ENCODE peak calls at places on chromosomes 3 and 15, in six cellular contexts. Q is hepatocyte; B is CD8-positive, alpha-beta T cell; T is mucosa of descending colon; R is HCT116; E is SJSA1. C is an unnamed sample. For H3K4me1, the result is how much of the 10 kb centered on the place peaks cover.

GRCh38 chr3:43638594-43639447 is 17.0 kb upstream of the ANO10 start:
- DNase-seq in T (no peak), Q (peak), B (no peak), R (peak), E (no peak), C (peak)

GRCh38 chr3:87209115-87209514 is 18.0 kb upstream of the CHMP2B start:
- DNase-seq in E (no peak), T (no peak), Q (no peak), B (no peak), R (no peak), C (no peak)

GRCh38 chr3:149424921-149425320 is 47.5 kb upstream of the TM4SF1 start:
- DNase-seq in Q (no peak), T (no peak), B (no peak), R (no peak), E (no peak), C (no peak)

GRCh38 chr15:57895291-57895690 is 170.2 kb downstream of the ALDH1A2 start:
- DNase-seq in R (no peak), Q (no peak), E (no peak), T (no peak), B (no peak), C (no peak)

GRCh38 chr15:29135702-29136426 is 133.8 kb downstream of the NSMCE3 start:
- DNase-seq in T (peak), B (no peak), R (no peak), Q (no peak), E (no peak), C (no peak)

GRCh38 chr15:101167791-101168462 is 83.9 kb downstream of the CHSY1 start:
- DNase-seq in T (peak), Q (peak), E (peak), R (peak), B (peak), C (peak)

GRCh38 chr3:160671231-160671630 is 5.7 kb upstream of the ARL14 start:
- DNase-seq in B (no peak), R (no peak), Q (no peak), T (no peak), E (no peak), C (no peak)

GRCh38 chr3:144463916-144464315 is 492.3 kb downstream of the DIPK2A start:
- DNase-seq in E (no peak), R (no peak), Q (no peak), B (no peak), T (no peak), C (no peak)

GRCh38 chr15:59376735-59377134 is 4.1 kb upstream of the MYO1E start:
- DNase-seq in T (no peak), Q (no peak), R (no peak), B (no peak), E (no peak), C (no peak)

GRCh38 chr15:42507514-42507913 is 12.1 kb downstream of the SNAP23 start:
- DNase-seq in T (no peak), Q (no peak), B (no peak), R (no peak), E (no peak), C (no peak)

GRCh38 chr3:167113466-167113865 is 266.6 kb downstream of the ZBBX start:
- DNase-seq in T (no peak), B (no peak), E (no peak), R (no peak), Q (no peak), C (no peak)

GRCh38 chr3:122258757-122259371 is 66.2 kb upstream of the CSTA start:
- DNase-seq in R (peak), Q (peak), E (peak), T (peak), B (no peak), C (peak)

GRCh38 chr3:84967767-84968581 is 9.2 kb downstream of the CADM2 start:
- DNase-seq in Q (no peak), B (no peak), R (no peak), T (no peak), E (no peak), C (peak)

GRCh38 chr15:89136084-89136806 is 48.0 kb downstream of the ABHD2 start:
- DNase-seq in B (no peak), E (no peak), T (no peak), Q (no peak), R (no peak), C (no peak)
- H3K4me1 ChIP-seq in B (under half), E (under half), T (under half), Q (under half), R (under half), C (under half)

DNA sequence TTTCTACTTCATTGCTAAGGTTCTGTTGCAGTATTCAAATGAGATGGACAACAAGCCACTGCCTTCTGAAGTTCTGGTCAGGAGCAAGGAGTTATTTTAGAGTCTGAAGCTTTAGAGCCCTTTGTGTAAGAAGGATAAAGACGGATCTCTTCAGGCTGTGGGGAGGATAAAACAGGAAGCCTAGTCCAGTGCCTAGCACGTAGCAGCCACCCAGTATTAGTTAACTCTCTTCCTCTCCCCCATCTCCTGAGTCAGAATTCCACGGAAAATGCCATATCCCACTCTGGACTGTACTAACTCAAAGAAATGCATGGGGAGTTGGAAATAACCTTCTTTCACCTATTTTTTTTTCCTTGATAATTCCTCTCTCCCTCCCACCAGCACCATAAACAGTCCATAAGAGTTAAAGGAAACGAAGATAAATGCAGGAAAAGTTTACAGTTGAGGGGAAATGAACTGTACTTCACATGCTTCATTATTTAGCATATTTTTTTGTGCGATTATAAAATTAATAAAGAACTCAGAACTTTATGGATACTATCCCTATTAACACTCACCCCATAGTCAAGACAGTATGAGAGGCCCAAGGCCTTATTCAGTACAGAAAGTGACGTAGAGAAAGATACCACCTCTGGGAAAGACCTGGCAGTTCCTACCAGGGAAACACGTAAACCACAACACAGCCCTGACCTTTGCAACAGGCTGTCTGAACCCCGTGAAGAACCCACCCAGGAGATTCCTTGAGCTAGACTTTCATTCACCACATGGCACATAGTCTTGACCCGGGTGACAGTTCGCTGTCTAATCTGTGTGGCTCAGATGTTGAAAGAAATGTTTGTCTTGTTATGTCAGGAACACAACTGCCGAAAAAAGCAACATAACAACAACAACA is 9.2 kb downstream of the IGF2BP2 start:
- DNase-seq in T (no peak), E (no peak), Q (no peak), B (no peak), R (no peak), C (no peak)
- H3K4me1 ChIP-seq in T (under half), E (half or more), Q (half or more), B (under half), R (under half), C (half or more)

GRCh38 chr3:190384241-190384863 is 3.6 kb upstream of the CLDN16 start:
- DNase-seq in B (no peak), R (peak), Q (peak), T (no peak), E (no peak), C (peak)
- H3K4me1 ChIP-seq in B (under half), R (under half), Q (under half), T (under half), E (half or more), C (under half)

GRCh38 chr3:187744169-187745151 is 808 bp downstream of the BCL6 start:
- DNase-seq in T (peak), E (no peak), Q (peak), R (no peak), B (peak), C (no peak)
- H3K4me1 ChIP-seq in T (under half), E (under half), Q (under half), R (under half), B (under half), C (under half)

GRCh38 chr15:64009241-64009640 is 37.0 kb downstream of the DAPK2 start:
- DNase-seq in E (no peak), B (no peak), R (no peak), Q (no peak), T (no peak), C (no peak)

GRCh38 chr15:64004059-64004458 is 42.2 kb downstream of the DAPK2 start:
- DNase-seq in R (no peak), Q (peak), T (no peak), E (no peak), B (no peak), C (no peak)

GRCh38 chr15:64004582-64004981 is 41.7 kb downstream of the DAPK2 start:
- DNase-seq in E (no peak), T (peak), R (peak), Q (peak), B (no peak), C (peak)

GRCh38 chr15:64008177-64008576 is 38.1 kb downstream of the DAPK2 start:
- DNase-seq in Q (no peak), B (no peak), R (no peak), T (no peak), E (no peak), C (no peak)

DNA sequence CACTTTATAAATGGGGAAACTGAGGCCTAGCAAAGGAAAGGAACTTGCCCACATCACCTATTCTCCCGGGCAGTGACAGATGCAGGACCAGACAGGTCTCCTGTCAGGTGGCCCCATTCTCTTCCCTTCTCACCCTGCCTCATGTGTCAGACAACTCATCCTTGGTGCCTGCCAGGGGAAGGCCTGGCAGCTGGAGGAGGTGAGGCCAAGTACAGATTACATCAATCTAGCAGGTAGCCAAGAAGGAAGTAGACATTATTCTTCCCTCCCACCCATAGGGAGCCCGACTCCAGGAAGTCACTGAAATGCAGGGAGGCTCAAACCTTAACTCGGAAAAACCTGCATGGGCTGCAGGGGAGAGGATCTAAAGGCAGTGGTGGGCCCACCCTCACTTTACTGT is 39.6 kb downstream of the DAPK2 start:
- DNase-seq in E (no peak), R (no peak), T (peak), Q (no peak), B (no peak), C (peak)
- H3K4me1 ChIP-seq in E (under half), R (under half), T (under half), Q (under half), B (under half), C (under half)

GRCh38 chr15:66721954-66722353 is 19.9 kb downstream of the SMAD6 start:
- DNase-seq in E (no peak), T (no peak), R (no peak), Q (no peak), B (no peak), C (no peak)

GRCh38 chr15:66725468-66725785 is 23.4 kb downstream of the SMAD6 start:
- DNase-seq in T (no peak), R (no peak), Q (no peak), B (no peak), E (no peak), C (no peak)

GRCh38 chr15:66722757-66723540 is 20.9 kb downstream of the SMAD6 start:
- DNase-seq in E (no peak), Q (no peak), R (no peak), T (no peak), B (no peak), C (no peak)

GRCh38 chr15:66723826-66724731 is 22.0 kb downstream of the SMAD6 start:
- DNase-seq in B (no peak), R (peak), T (no peak), Q (no peak), E (no peak), C (no peak)

DNA sequence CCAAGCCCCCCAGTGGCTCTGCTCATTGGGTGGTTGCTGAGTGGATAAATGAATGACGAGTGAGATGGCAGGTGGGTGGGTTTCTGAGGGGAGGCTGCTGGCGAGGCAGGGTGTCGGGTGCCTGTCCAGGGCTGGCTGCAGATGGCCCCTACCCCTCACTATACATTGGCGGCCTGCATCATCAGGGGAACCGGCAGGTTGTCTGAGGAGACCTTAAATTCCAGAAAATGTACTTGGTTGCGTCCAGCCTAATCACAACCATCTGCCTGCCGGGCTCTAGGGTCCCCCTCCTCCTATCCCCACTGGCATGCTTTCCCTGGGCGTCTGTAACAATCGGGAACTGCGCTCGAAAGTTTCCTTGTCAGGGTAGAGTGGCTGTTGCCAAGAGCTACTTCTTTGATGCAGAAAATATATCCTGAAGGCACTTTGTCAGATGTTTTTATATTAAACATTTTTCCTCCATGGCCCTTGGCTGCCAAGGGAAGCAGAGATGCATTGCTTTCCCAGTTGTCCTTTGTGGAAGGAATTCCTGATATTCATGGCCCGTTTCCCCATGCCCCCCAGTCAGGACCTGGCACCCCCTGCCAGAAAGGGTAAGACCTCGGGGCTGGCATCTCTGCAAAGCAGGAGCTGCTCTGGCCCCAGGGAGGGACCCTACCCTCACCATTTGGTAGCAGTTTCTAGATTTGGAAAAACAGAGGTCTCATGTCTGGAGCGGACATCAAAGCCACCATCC is 22.9 kb downstream of the SMAD6 start:
- DNase-seq in T (no peak), E (no peak), R (no peak), B (no peak), Q (peak), C (no peak)
- H3K4me1 ChIP-seq in T (under half), E (half or more), R (half or more), B (under half), Q (half or more), C (under half)